ENCODE peak calls at places on chromosome 21, in seven cellular contexts. One of them, this sample, is unnamed.

GRCh38 chr21:45944601-45945000 is 37.0 kb upstream of the COL6A1 start:
- DNase-seq in kidney epithelial cell: no peak
- DNase-seq in retina: no peak
- DNase-seq in upper lobe of right lung: no peak
- DNase-seq in NCI-H2081: no peak
- DNase-seq in Ammon's horn: no peak
- DNase-seq in GF-D8: no peak
- DNase-seq in this sample: no peak

GRCh38 chr21:37073417-37074194 is 552 bp downstream of the TTC3 start:
- DNase-seq in kidney epithelial cell: no peak
- DNase-seq in retina: peak
- DNase-seq in upper lobe of right lung: peak
- DNase-seq in NCI-H2081: peak
- DNase-seq in Ammon's horn: peak
- DNase-seq in GF-D8: peak
- DNase-seq in this sample: peak

GRCh38 chr21:31557421-31557955 is 102.0 kb upstream of the SOD1 start:
- DNase-seq in kidney epithelial cell: no peak
- DNase-seq in retina: peak
- DNase-seq in upper lobe of right lung: peak
- DNase-seq in NCI-H2081: peak
- DNase-seq in Ammon's horn: no peak
- DNase-seq in GF-D8: no peak
- DNase-seq in this sample: no peak

GRCh38 chr21:44709426-44710293 is 1.7 kb downstream of the TSPEAR start:
- DNase-seq in kidney epithelial cell: no peak
- DNase-seq in retina: no peak
- DNase-seq in upper lobe of right lung: peak
- DNase-seq in NCI-H2081: peak
- DNase-seq in Ammon's horn: no peak
- DNase-seq in GF-D8: no peak
- DNase-seq in this sample: no peak

GRCh38 chr21:38979271-38980196 is 173.8 kb downstream of the ETS2 start:
- DNase-seq in kidney epithelial cell: no peak
- DNase-seq in retina: no peak
- DNase-seq in upper lobe of right lung: no peak
- DNase-seq in NCI-H2081: peak
- DNase-seq in Ammon's horn: no peak
- DNase-seq in GF-D8: peak
- DNase-seq in this sample: no peak

GRCh38 chr21:18529253-18529652 is 125.7 kb upstream of the TMPRSS15 start:
- DNase-seq in kidney epithelial cell: peak
- DNase-seq in retina: no peak
- DNase-seq in upper lobe of right lung: no peak
- DNase-seq in NCI-H2081: peak
- DNase-seq in Ammon's horn: peak
- DNase-seq in GF-D8: no peak
- DNase-seq in this sample: no peak

GRCh38 chr21:41634858-41635257 is 126.9 kb upstream of the TMPRSS2 start:
- DNase-seq in kidney epithelial cell: no peak
- DNase-seq in retina: no peak
- DNase-seq in upper lobe of right lung: no peak
- DNase-seq in NCI-H2081: no peak
- DNase-seq in Ammon's horn: no peak
- DNase-seq in GF-D8: no peak
- DNase-seq in this sample: no peak

GRCh38 chr21:39232926-39233325 is 49.7 kb upstream of the PSMG1 start:
- DNase-seq in kidney epithelial cell: no peak
- DNase-seq in retina: no peak
- DNase-seq in upper lobe of right lung: no peak
- DNase-seq in NCI-H2081: no peak
- DNase-seq in Ammon's horn: no peak
- DNase-seq in GF-D8: no peak
- DNase-seq in this sample: no peak

GRCh38 chr21:33401617-33401967 is 1.6 kb upstream of the IFNGR2 start:
- DNase-seq in kidney epithelial cell: no peak
- DNase-seq in retina: no peak
- DNase-seq in upper lobe of right lung: no peak
- DNase-seq in NCI-H2081: no peak
- DNase-seq in Ammon's horn: peak
- DNase-seq in GF-D8: peak
- DNase-seq in this sample: no peak

GRCh38 chr21:41971891-41972290 is 18.1 kb upstream of the C2CD2 start:
- DNase-seq in kidney epithelial cell: no peak
- DNase-seq in retina: no peak
- DNase-seq in upper lobe of right lung: no peak
- DNase-seq in NCI-H2081: no peak
- DNase-seq in Ammon's horn: no peak
- DNase-seq in GF-D8: no peak
- DNase-seq in this sample: no peak

This sample was measured in GM12865.